ENCODE peak calls at places on chromosome 14, in four cellular contexts. Q is caudate nucleus, L is left cardiac atrium, B is NCI-H187 treated with DMSO at 0.1 percent for 48 hours. G is an unnamed sample.
A peak's percentile ranks its signal among the peaks of the same experiment; 100 is the strongest.

GRCh38 chr14:68417007-68417659 is 375.7 kb downstream of the ZFP36L1 start:
- DNase-seq in Q (no peak), L (no peak), B (no peak), G (no peak)

GRCh38 chr14:69288956-69289705 is 29.2 kb downstream of the GALNT16 start:
- DNase-seq in Q (no peak), L (no peak), B (no peak), G (no peak)

GRCh38 chr14:104387000-104387384 is 192.6 kb upstream of the C14orf180 start:
- DNase-seq in Q (no peak), L (no peak), B (no peak), G (no peak)

GRCh38 chr14:105420141-105420975 is 731 bp downstream of the MTA1 start:
- DNase-seq in Q (no peak), L (peak; percentile 18), B (no peak), G (no peak)

GRCh38 chr14:69090187-69090789 is 62.6 kb downstream of the DCAF5 start:
- DNase-seq in Q (peak; percentile 4), L (no peak), B (no peak), G (no peak)

GRCh38 chr14:61836807-61837206 is 74.6 kb downstream of the SNAPC1 start:
- DNase-seq in Q (no peak), L (no peak), B (no peak), G (no peak)

GRCh38 chr14:85165091-85165490 is 364.9 kb upstream of the FLRT2 start:
- DNase-seq in Q (no peak), L (no peak), B (no peak), G (no peak)

GRCh38 chr14:104939666-104940410 is 15.2 kb downstream of the PLD4 start:
- DNase-seq in Q (no peak), L (peak; percentile 8), B (no peak), G (no peak)

GRCh38 chr14:52277552-52277951 is 10.1 kb downstream of the PTGDR start:
- DNase-seq in Q (no peak), L (no peak), B (no peak), G (no peak)